ENCODE peak calls at places on chromosome X, in nine cellular contexts. R is HepG2, I is pancreas, X is heart right ventricle, U is lung, T is upper lobe of left lung, B is A549, Y is gastrocnemius medialis, O is heart left ventricle. N is an unnamed sample.

GRCh38 chrX:130120746-130121504 is 10.6 kb upstream of the ELF4 start:
- ATAC-seq in X (peak), R (peak), B (peak), U (peak), T (peak), I (peak), O (peak), Y (peak), N (peak)

GRCh38 chrX:65752294-65752693 is 84.8 kb downstream of the MSN start:
- ATAC-seq in Y (no peak), O (no peak), T (no peak), U (no peak), X (no peak), I (no peak), B (no peak), R (no peak), N (no peak)

GRCh38 chrX:11908371-11908770 is 150.3 kb downstream of the MSL3 start:
- ATAC-seq in I (no peak), X (no peak), O (no peak), U (no peak), R (peak), T (no peak), Y (no peak), B (no peak), N (no peak)

GRCh38 chrX:53074987-53075386 is 7.2 kb upstream of the TSPYL2 start:
- ATAC-seq in R (no peak), X (no peak), B (no peak), I (no peak), U (no peak), Y (no peak), O (no peak), T (no peak), N (no peak)

GRCh38 chrX:20230406-20230805 is 36.3 kb downstream of the RPS6KA3 start:
- ATAC-seq in T (no peak), X (no peak), B (no peak), U (no peak), O (no peak), R (peak), Y (no peak), I (no peak), N (no peak)

GRCh38 chrX:24100713-24101112 is 46.0 kb downstream of the EIF2S3 start:
- ATAC-seq in Y (no peak), T (no peak), U (no peak), X (no peak), B (no peak), I (no peak), O (no peak), R (no peak), N (no peak)

GRCh38 chrX:110989447-110989846 is 106.5 kb upstream of the PAK3 start:
- ATAC-seq in B (no peak), X (no peak), I (no peak), O (no peak), T (no peak), R (no peak), Y (no peak), U (no peak), N (no peak)

GRCh38 chrX:112645774-112646173 is 34.0 kb downstream of the LHFPL1 start:
- ATAC-seq in X (no peak), I (no peak), T (no peak), R (no peak), Y (no peak), B (no peak), U (no peak), O (no peak), N (no peak)

GRCh38 chrX:110472265-110472664 is 113.6 kb downstream of the RTL9 start:
- ATAC-seq in B (no peak), R (no peak), X (no peak), U (no peak), Y (no peak), O (no peak), T (no peak), I (no peak), N (no peak)

GRCh38 chrX:130393451-130394074 is 8.1 kb upstream of the GPR119 start:
- ATAC-seq in X (no peak), U (peak), T (no peak), I (peak), R (peak), Y (no peak), B (peak), O (no peak), N (no peak)

GRCh38 chrX:24444645-24445044 is 20.4 kb upstream of the PDK3 start:
- ATAC-seq in R (no peak), B (no peak), X (no peak), T (no peak), Y (no peak), O (no peak), I (no peak), U (no peak), N (peak)

GRCh38 chrX:18455384-18455783 is 30.0 kb downstream of the CDKL5 start:
- ATAC-seq in I (no peak), B (no peak), O (no peak), Y (no peak), R (no peak), T (no peak), U (no peak), X (no peak), N (no peak)

GRCh38 chrX:9183481-9183880 is 149.6 kb upstream of the FAM9B start:
- ATAC-seq in B (no peak), X (no peak), R (no peak), I (no peak), T (no peak), U (no peak), Y (no peak), O (no peak), N (no peak)

GRCh38 chrX:21374163-21374993 is at the start of gene CNKSR2:
- ATAC-seq in U (peak), B (peak), X (no peak), T (peak), R (peak), Y (no peak), O (peak), I (peak), N (peak)

GRCh38 chrX:150548684-150549083 is 19.7 kb upstream of the MTM1 start:
- ATAC-seq in T (no peak), U (no peak), I (no peak), B (no peak), Y (no peak), X (no peak), R (no peak), O (no peak), N (no peak)

GRCh38 chrX:84175943-84176342 is 12.1 kb downstream of the RPS6KA6 start:
- ATAC-seq in U (no peak), Y (no peak), X (no peak), T (no peak), R (no peak), B (no peak), I (peak), O (no peak), N (no peak)

GRCh38 chrX:64850371-64851082 is 125.7 kb downstream of the ZC4H2 start:
- ATAC-seq in O (no peak), Y (no peak), X (no peak), B (no peak), U (no peak), R (no peak), T (no peak), I (no peak), N (no peak)

GRCh38 chrX:104187931-104188330 is 21.7 kb downstream of the FAM199X start:
- ATAC-seq in O (no peak), X (no peak), T (no peak), I (no peak), Y (no peak), U (no peak), R (no peak), B (no peak), N (no peak)

GRCh38 chrX:24443943-24444342 is 21.1 kb upstream of the PDK3 start:
- ATAC-seq in O (no peak), R (no peak), X (no peak), T (no peak), B (no peak), U (no peak), I (no peak), Y (no peak), N (no peak)

GRCh38 chrX:349196-349595 is 30.6 kb upstream of the GTPBP6 start:
- ATAC-seq in B (no peak), X (peak), R (no peak), T (no peak), U (no peak), Y (no peak), O (peak), I (no peak), N (no peak)

GRCh38 chrX:101057095-101057714 is 5.3 kb upstream of the TRMT2B start:
- ATAC-seq in T (no peak), R (no peak), I (no peak), O (no peak), U (no peak), B (no peak), X (no peak), Y (no peak), N (no peak)

GRCh38 chrX:101257448-101258259 is 33.5 kb downstream of the TAF7L start:
- ATAC-seq in I (no peak), U (no peak), O (no peak), B (no peak), X (no peak), R (no peak), T (no peak), Y (no peak), N (no peak)

GRCh38 chrX:111123606-111124179 is 27.7 kb downstream of the PAK3 start:
- ATAC-seq in U (no peak), O (no peak), Y (no peak), X (no peak), T (no peak), B (no peak), I (no peak), R (no peak), N (no peak)

GRCh38 chrX:23811135-23811781 is 28.3 kb downstream of the SAT1 start:
- ATAC-seq in T (peak), X (peak), R (no peak), B (no peak), U (peak), I (peak), Y (peak), O (peak), N (peak)

GRCh38 chrX:66012094-66012534 is 27.8 kb downstream of the VSIG4 start:
- ATAC-seq in B (no peak), T (peak), O (no peak), I (no peak), R (no peak), U (no peak), X (no peak), Y (no peak), N (peak)

GRCh38 chrX:136170109-136170800 is 22.9 kb downstream of the FHL1 start:
- ATAC-seq in R (no peak), O (peak), B (no peak), T (peak), I (peak), X (peak), U (no peak), Y (peak), N (peak)

GRCh38 chrX:134931550-134931949 is 59.2 kb upstream of the SMIM10 start:
- ATAC-seq in T (no peak), I (no peak), R (peak), Y (no peak), O (no peak), U (no peak), X (no peak), B (no peak), N (no peak)

GRCh38 chrX:20969565-20969964 is 404.7 kb upstream of the CNKSR2 start:
- ATAC-seq in X (no peak), B (no peak), Y (no peak), T (no peak), R (no peak), U (no peak), I (no peak), O (no peak), N (no peak)

GRCh38 chrX:130118396-130118795 is 8.1 kb upstream of the ELF4 start:
- ATAC-seq in B (no peak), R (peak), O (no peak), U (no peak), X (no peak), Y (no peak), I (no peak), T (no peak), N (no peak)

GRCh38 chrX:106323357-106323756 is 155.3 kb downstream of the PWWP3B start:
- ATAC-seq in B (no peak), X (no peak), Y (no peak), T (no peak), O (no peak), U (no peak), R (no peak), I (no peak), N (no peak)

GRCh38 chrX:150155396-150156048 is 207.6 kb upstream of the MAMLD1 start:
- ATAC-seq in U (no peak), B (peak), X (peak), R (no peak), T (no peak), Y (no peak), O (no peak), I (peak), N (no peak)

GRCh38 chrX:13091111-13091765 is 46.8 kb upstream of the FAM9C start:
- ATAC-seq in O (no peak), R (no peak), U (no peak), T (peak), B (no peak), I (no peak), X (no peak), Y (no peak), N (no peak)

GRCh38 chrX:19609541-19609940 is 94.2 kb upstream of the MAP3K15 start:
- ATAC-seq in I (no peak), B (no peak), R (no peak), U (no peak), T (no peak), Y (no peak), X (no peak), O (no peak), N (no peak)

GRCh38 chrX:54181196-54181953 is 1.7 kb downstream of the FAM120C start:
- ATAC-seq in O (no peak), Y (no peak), I (no peak), B (no peak), X (no peak), R (no peak), T (no peak), U (no peak), N (no peak)
- H3K27ac ChIP-seq in O (no peak), Y (peak), I (no peak), B (peak), X (no peak), R (no peak), T (no peak), U (no peak), N (no peak)

GRCh38 chrX:69158166-69159040 is 6.8 kb downstream of the PJA1 start:
- ATAC-seq in O (peak), U (peak), R (peak), T (peak), B (peak), I (peak), Y (peak), X (peak), N (peak)
- TF ChIP-seq CTCF in O (peak), U (no peak), R (peak), T (peak), B (peak), I (no peak), Y (peak), X (peak), N (peak)

GRCh38 chrX:37754518-37754917 is 25.3 kb upstream of the CYBB start:
- ATAC-seq in B (no peak), I (no peak), Y (no peak), O (no peak), U (no peak), R (no peak), X (no peak), T (no peak), N (no peak)
- H3K27ac ChIP-seq in B (no peak), I (no peak), Y (no peak), O (peak), U (no peak), R (no peak), X (no peak), T (no peak), N (no peak)

GRCh38 chrX:1784773-1785172 is 169.9 kb downstream of the ASMT start:
- ATAC-seq in I (no peak), O (no peak), B (no peak), U (no peak), T (no peak), X (no peak), Y (no peak), R (no peak), N (no peak)
- TF ChIP-seq CTCF in I (no peak), O (no peak), B (peak), U (no peak), T (no peak), X (peak), Y (no peak), R (no peak), N (no peak)

DNA sequence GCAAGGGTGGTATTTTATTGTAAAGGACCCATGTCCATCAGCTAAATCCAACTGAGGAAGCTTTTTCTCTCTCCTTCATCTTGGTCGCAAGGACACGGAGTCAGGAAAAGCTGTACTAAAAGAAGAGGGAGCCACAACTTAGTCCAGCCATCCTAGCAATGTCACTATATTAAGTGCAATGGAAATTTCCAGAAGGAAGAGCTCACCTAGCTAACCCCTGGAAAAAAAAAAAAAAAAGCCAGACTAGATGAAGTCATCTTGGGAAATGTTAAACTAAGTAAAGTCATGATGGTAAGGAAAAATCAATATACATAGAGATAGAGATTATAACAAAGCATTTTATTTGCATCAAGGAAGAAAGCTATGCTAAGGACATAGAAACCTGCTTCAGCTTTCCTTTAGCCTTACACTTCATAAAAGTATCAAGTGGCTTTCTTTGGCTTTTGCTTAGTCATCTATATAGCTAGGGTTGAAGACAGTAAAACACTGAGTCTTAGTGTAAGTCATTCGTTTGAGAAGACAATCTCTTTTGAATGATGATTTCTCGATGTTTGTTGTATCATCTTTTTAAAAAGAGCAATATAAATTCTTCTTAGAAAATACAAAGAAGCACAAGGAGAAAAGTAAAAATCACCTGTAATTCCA is 18.6 kb upstream of the CA5B start:
- ATAC-seq in Y (no peak), U (no peak), I (peak), R (no peak), O (no peak), T (no peak), X (no peak), B (no peak), N (no peak)
- H3K27ac ChIP-seq in Y (no peak), U (no peak), I (peak), R (no peak), O (no peak), T (no peak), X (no peak), B (peak), N (no peak)

GRCh38 chrX:2863646-2864045 is 34.9 kb downstream of the GYG2 start:
- ATAC-seq in T (no peak), I (no peak), B (no peak), U (no peak), R (no peak), O (no peak), Y (no peak), X (no peak), N (no peak)

GRCh38 chrX:2859197-2859797 is 30.6 kb downstream of the GYG2 start:
- ATAC-seq in Y (no peak), I (no peak), U (no peak), O (no peak), B (no peak), R (no peak), T (no peak), X (no peak), N (no peak)

GRCh38 chrX:2867191-2867590 is 38.5 kb downstream of the GYG2 start:
- ATAC-seq in X (no peak), I (no peak), R (no peak), U (no peak), T (no peak), Y (no peak), O (no peak), B (no peak), N (no peak)

GRCh38 chrX:2862404-2862803 is 33.7 kb downstream of the GYG2 start:
- ATAC-seq in B (no peak), Y (no peak), X (no peak), T (no peak), I (no peak), O (no peak), R (peak), U (no peak), N (no peak)
- TF ChIP-seq CTCF in B (no peak), Y (no peak), X (no peak), T (no peak), I (no peak), O (no peak), R (no peak), U (no peak), N (no peak)

DNA sequence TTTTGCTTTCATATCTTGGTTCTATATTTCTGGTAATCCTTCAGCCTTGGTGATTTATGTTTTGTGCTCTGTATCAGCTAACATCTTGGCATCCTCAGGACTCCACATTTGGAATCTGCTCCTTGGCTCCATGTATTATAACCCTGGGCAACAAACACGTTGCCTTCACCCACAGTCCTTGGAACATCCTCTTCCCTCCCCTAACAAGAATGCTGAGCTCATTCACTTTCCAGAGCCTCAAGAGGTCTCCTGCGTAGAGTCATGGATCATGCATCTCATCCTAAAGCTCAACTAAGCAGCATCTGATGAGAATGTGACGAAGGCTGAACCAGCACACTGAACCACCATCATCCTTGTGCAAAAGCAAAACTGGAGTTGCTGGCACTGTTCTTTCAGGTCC is 60.5 kb upstream of the C1GALT1C1 start:
- ATAC-seq in B (no peak), X (no peak), Y (no peak), U (no peak), I (no peak), T (no peak), R (no peak), O (no peak), N (no peak)
- H3K27ac ChIP-seq in B (no peak), X (no peak), Y (no peak), U (no peak), I (no peak), T (no peak), R (no peak), O (no peak), N (no peak)

GRCh38 chrX:71650333-71650969 is 16.9 kb upstream of the LOC101059915 start:
- ATAC-seq in R (peak), O (peak), T (no peak), X (peak), B (peak), I (peak), Y (no peak), U (no peak), N (no peak)
- TF ChIP-seq CTCF in R (peak), O (peak), T (no peak), X (peak), B (no peak), I (no peak), Y (no peak), U (no peak), N (no peak)

GRCh38 chrX:2577844-2578444 is 77.2 kb upstream of the DHRSX start:
- ATAC-seq in X (no peak), O (no peak), R (no peak), T (no peak), U (no peak), B (no peak), Y (no peak), I (no peak), N (no peak)

GRCh38 chrX:2568125-2568524 is 67.3 kb upstream of the DHRSX start:
- ATAC-seq in I (no peak), T (no peak), U (no peak), O (no peak), B (no peak), R (no peak), X (no peak), Y (no peak), N (no peak)

GRCh38 chrX:2574271-2574670 is 73.5 kb upstream of the DHRSX start:
- ATAC-seq in U (no peak), B (no peak), R (no peak), X (no peak), I (no peak), Y (no peak), T (no peak), O (no peak), N (no peak)

GRCh38 chrX:2576793-2577192 is 76.0 kb upstream of the DHRSX start:
- ATAC-seq in B (peak), X (no peak), O (no peak), T (no peak), U (no peak), Y (no peak), R (peak), I (no peak), N (no peak)

DNA sequence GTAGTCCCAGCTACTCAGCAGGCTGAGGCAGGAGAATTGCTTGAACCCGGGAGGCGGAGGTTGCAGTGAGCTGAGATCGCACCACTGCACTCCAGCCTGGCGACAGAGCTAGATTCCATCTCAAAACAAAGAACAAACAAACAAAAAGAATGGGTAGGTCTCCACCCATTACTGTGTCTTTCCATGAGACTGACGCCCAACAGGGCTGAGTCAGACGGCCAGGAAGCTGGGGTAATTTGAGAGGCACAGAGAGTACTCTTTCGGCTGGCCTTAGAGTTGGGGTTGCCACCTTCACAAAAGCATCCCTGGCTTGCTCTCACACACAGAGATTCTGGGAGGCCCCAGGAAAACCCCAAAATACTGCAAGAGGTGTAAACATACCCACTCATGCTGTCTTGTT is 72.0 kb upstream of the DHRSX start:
- ATAC-seq in Y (no peak), I (no peak), B (peak), U (no peak), T (no peak), O (no peak), R (peak), X (no peak), N (no peak)
- H3K27ac ChIP-seq in Y (no peak), I (no peak), B (peak), U (no peak), T (no peak), O (no peak), R (no peak), X (no peak), N (no peak)